ENCODE peak calls at places on chromosome 7, in ten cellular contexts. One of them, this sample, is unnamed.

GRCh38 chr7:105678811-105679495 is 97.7 kb upstream of the EFCAB10 start:
- DNase-seq in tibial nerve: peak
- DNase-seq in neural crest cell: no peak
- DNase-seq in cerebellar cortex: peak
- DNase-seq in heart right ventricle: peak
- DNase-seq in NCI-H1105: no peak
- DNase-seq in activated T-cell treated with anti-CD3 and anti-CD28 coated beads for 48 hours: no peak
- DNase-seq in iris pigment epithelial cell: peak
- DNase-seq in nephron progenitor cell: no peak
- DNase-seq in stimulated activated CD8-positive, alpha-beta memory T cell treated with anti-CD3 and anti-CD28 coated beads, Interleukin-4, amount 100 ng/mL, for 1 hour: no peak
- DNase-seq in this sample: peak

GRCh38 chr7:106966121-106966520 is 78.4 kb upstream of the PRKAR2B start:
- DNase-seq in tibial nerve: no peak
- DNase-seq in neural crest cell: no peak
- DNase-seq in cerebellar cortex: no peak
- DNase-seq in heart right ventricle: no peak
- DNase-seq in NCI-H1105: no peak
- DNase-seq in activated T-cell treated with anti-CD3 and anti-CD28 coated beads for 48 hours: no peak
- DNase-seq in iris pigment epithelial cell: peak
- DNase-seq in nephron progenitor cell: no peak
- DNase-seq in stimulated activated CD8-positive, alpha-beta memory T cell treated with anti-CD3 and anti-CD28 coated beads, Interleukin-4, amount 100 ng/mL, for 1 hour: no peak
- DNase-seq in this sample: no peak

GRCh38 chr7:98555403-98555802 is 61.7 kb upstream of the NPTX2 start:
- DNase-seq in tibial nerve: no peak
- DNase-seq in neural crest cell: no peak
- DNase-seq in cerebellar cortex: no peak
- DNase-seq in heart right ventricle: no peak
- DNase-seq in NCI-H1105: peak
- DNase-seq in activated T-cell treated with anti-CD3 and anti-CD28 coated beads for 48 hours: no peak
- DNase-seq in iris pigment epithelial cell: no peak
- DNase-seq in nephron progenitor cell: no peak
- DNase-seq in stimulated activated CD8-positive, alpha-beta memory T cell treated with anti-CD3 and anti-CD28 coated beads, Interleukin-4, amount 100 ng/mL, for 1 hour: no peak
- DNase-seq in this sample: no peak

GRCh38 chr7:120402368-120402767 is 129.4 kb downstream of the KCND2 start:
- DNase-seq in tibial nerve: no peak
- DNase-seq in neural crest cell: no peak
- DNase-seq in cerebellar cortex: peak
- DNase-seq in heart right ventricle: no peak
- DNase-seq in NCI-H1105: no peak
- DNase-seq in activated T-cell treated with anti-CD3 and anti-CD28 coated beads for 48 hours: no peak
- DNase-seq in iris pigment epithelial cell: peak
- DNase-seq in nephron progenitor cell: no peak
- DNase-seq in stimulated activated CD8-positive, alpha-beta memory T cell treated with anti-CD3 and anti-CD28 coated beads, Interleukin-4, amount 100 ng/mL, for 1 hour: no peak
- DNase-seq in this sample: no peak

GRCh38 chr7:121755286-121755685 is 117.7 kb upstream of the PTPRZ1 start:
- DNase-seq in tibial nerve: no peak
- DNase-seq in neural crest cell: no peak
- DNase-seq in cerebellar cortex: no peak
- DNase-seq in heart right ventricle: no peak
- DNase-seq in NCI-H1105: no peak
- DNase-seq in activated T-cell treated with anti-CD3 and anti-CD28 coated beads for 48 hours: no peak
- DNase-seq in iris pigment epithelial cell: peak
- DNase-seq in nephron progenitor cell: no peak
- DNase-seq in stimulated activated CD8-positive, alpha-beta memory T cell treated with anti-CD3 and anti-CD28 coated beads, Interleukin-4, amount 100 ng/mL, for 1 hour: no peak
- DNase-seq in this sample: no peak

GRCh38 chr7:45118292-45118691 is 6.8 kb upstream of the TBRG4 start:
- DNase-seq in tibial nerve: no peak
- DNase-seq in neural crest cell: no peak
- DNase-seq in cerebellar cortex: no peak
- DNase-seq in heart right ventricle: no peak
- DNase-seq in NCI-H1105: no peak
- DNase-seq in activated T-cell treated with anti-CD3 and anti-CD28 coated beads for 48 hours: no peak
- DNase-seq in iris pigment epithelial cell: no peak
- DNase-seq in nephron progenitor cell: no peak
- DNase-seq in stimulated activated CD8-positive, alpha-beta memory T cell treated with anti-CD3 and anti-CD28 coated beads, Interleukin-4, amount 100 ng/mL, for 1 hour: no peak
- DNase-seq in this sample: no peak

GRCh38 chr7:114229251-114229650 is 185.4 kb upstream of the FOXP2 start:
- DNase-seq in tibial nerve: no peak
- DNase-seq in neural crest cell: no peak
- DNase-seq in cerebellar cortex: no peak
- DNase-seq in heart right ventricle: no peak
- DNase-seq in NCI-H1105: no peak
- DNase-seq in activated T-cell treated with anti-CD3 and anti-CD28 coated beads for 48 hours: no peak
- DNase-seq in iris pigment epithelial cell: peak
- DNase-seq in nephron progenitor cell: no peak
- DNase-seq in stimulated activated CD8-positive, alpha-beta memory T cell treated with anti-CD3 and anti-CD28 coated beads, Interleukin-4, amount 100 ng/mL, for 1 hour: no peak
- DNase-seq in this sample: no peak

GRCh38 chr7:151459726-151460473 is 20.0 kb upstream of the CRYGN start:
- DNase-seq in tibial nerve: peak
- DNase-seq in neural crest cell: peak
- DNase-seq in cerebellar cortex: peak
- DNase-seq in heart right ventricle: peak
- DNase-seq in NCI-H1105: no peak
- DNase-seq in activated T-cell treated with anti-CD3 and anti-CD28 coated beads for 48 hours: no peak
- DNase-seq in iris pigment epithelial cell: peak
- DNase-seq in nephron progenitor cell: peak
- DNase-seq in stimulated activated CD8-positive, alpha-beta memory T cell treated with anti-CD3 and anti-CD28 coated beads, Interleukin-4, amount 100 ng/mL, for 1 hour: no peak
- DNase-seq in this sample: peak

GRCh38 chr7:140035400-140036223 is 27.1 kb downstream of the PARP12 start:
- DNase-seq in tibial nerve: no peak
- DNase-seq in neural crest cell: no peak
- DNase-seq in cerebellar cortex: no peak
- DNase-seq in heart right ventricle: no peak
- DNase-seq in NCI-H1105: no peak
- DNase-seq in activated T-cell treated with anti-CD3 and anti-CD28 coated beads for 48 hours: no peak
- DNase-seq in iris pigment epithelial cell: peak
- DNase-seq in nephron progenitor cell: no peak
- DNase-seq in stimulated activated CD8-positive, alpha-beta memory T cell treated with anti-CD3 and anti-CD28 coated beads, Interleukin-4, amount 100 ng/mL, for 1 hour: no peak
- DNase-seq in this sample: no peak

This sample was measured in cerebellum.